ENCODE peak calls at places on chromosomes 2 and 18, in five cellular contexts. V is aorta; Q is pancreas; P is AG04450; Y is CD4-positive, CD25-positive, alpha-beta regulatory T cell. E is an unnamed sample.

GRCh38 chr2:24409700-24410556 is 49.6 kb upstream of the ITSN2 start:
- DNase-seq in V (no peak), Q (peak), P (peak), Y (peak), E (peak)

GRCh38 chr2:100642425-100642824 is 79.6 kb downstream of the PDCL3 start:
- DNase-seq in V (no peak), Q (no peak), P (no peak), Y (no peak), E (no peak)

GRCh38 chr2:207311316-207312005 is 145.7 kb upstream of the KLF7 start:
- DNase-seq in V (no peak), Q (no peak), P (peak), Y (no peak), E (no peak)

GRCh38 chr18:70181015-70181414 is 24.5 kb downstream of the RTTN start:
- DNase-seq in V (no peak), Q (no peak), P (peak), Y (no peak), E (no peak)

GRCh38 chr2:231571810-231572209 is 20.9 kb upstream of the TEX44 start:
- DNase-seq in V (no peak), Q (no peak), P (no peak), Y (no peak), E (no peak)

GRCh38 chr2:167401309-167401708 is 513.0 kb downstream of the XIRP2 start:
- DNase-seq in V (no peak), Q (no peak), P (no peak), Y (no peak), E (no peak)

GRCh38 chr2:101307950-101308431 is 510 bp downstream of the RNF149 start:
- DNase-seq in V (peak), Q (peak), P (no peak), Y (no peak), E (peak)

GRCh38 chr2:185201063-185201462 is 537.5 kb upstream of the FSIP2 start:
- DNase-seq in V (no peak), Q (no peak), P (no peak), Y (no peak), E (no peak)

GRCh38 chr2:160324161-160324768 is 124.2 kb upstream of the ITGB6 start:
- DNase-seq in V (peak), Q (peak), P (no peak), Y (peak), E (peak)

GRCh38 chr2:33491685-33492084 is 15.2 kb downstream of the RASGRP3 start:
- DNase-seq in V (no peak), Q (no peak), P (no peak), Y (no peak), E (no peak)

GRCh38 chr18:53698907-53699306 is 525.6 kb downstream of the MBD2 start:
- DNase-seq in V (no peak), Q (no peak), P (no peak), Y (no peak), E (no peak)

GRCh38 chr2:142140434-142140845 is 9.6 kb upstream of the LRP1B start:
- DNase-seq in V (no peak), Q (no peak), P (no peak), Y (no peak), E (no peak)

GRCh38 chr2:158725496-158725895 is 69.6 kb upstream of the DAPL1 start:
- DNase-seq in V (no peak), Q (no peak), P (no peak), Y (no peak), E (no peak)

GRCh38 chr2:60567919-60568874 is 14.7 kb upstream of the BCL11A start:
- DNase-seq in V (no peak), Q (no peak), P (no peak), Y (no peak), E (no peak)

GRCh38 chr2:170292415-170292814 is 114.5 kb downstream of the MYO3B start:
- DNase-seq in V (no peak), Q (no peak), P (no peak), Y (no peak), E (no peak)

GRCh38 chr2:101120124-101120996 is 30.8 kb downstream of the TBC1D8 start:
- DNase-seq in V (peak), Q (peak), P (no peak), Y (no peak), E (no peak)

GRCh38 chr2:20213651-20214565 is 11.0 kb downstream of the SDC1 start:
- DNase-seq in V (peak), Q (no peak), P (no peak), Y (no peak), E (no peak)

GRCh38 chr2:47344890-47345583 is 57.9 kb upstream of the MSH2 start:
- DNase-seq in V (no peak), Q (peak), P (no peak), Y (no peak), E (no peak)

GRCh38 chr2:174176898-174177297 is 71.4 kb downstream of the OLA1 start:
- DNase-seq in V (no peak), Q (no peak), P (no peak), Y (no peak), E (no peak)

GRCh38 chr2:29388071-29388470 is 272.9 kb downstream of the CLIP4 start:
- DNase-seq in V (no peak), Q (no peak), P (no peak), Y (no peak), E (no peak)

GRCh38 chr2:106858810-106859209 is 27.2 kb downstream of the ST6GAL2 start:
- DNase-seq in V (no peak), Q (no peak), P (no peak), Y (no peak), E (no peak)

DNA sequence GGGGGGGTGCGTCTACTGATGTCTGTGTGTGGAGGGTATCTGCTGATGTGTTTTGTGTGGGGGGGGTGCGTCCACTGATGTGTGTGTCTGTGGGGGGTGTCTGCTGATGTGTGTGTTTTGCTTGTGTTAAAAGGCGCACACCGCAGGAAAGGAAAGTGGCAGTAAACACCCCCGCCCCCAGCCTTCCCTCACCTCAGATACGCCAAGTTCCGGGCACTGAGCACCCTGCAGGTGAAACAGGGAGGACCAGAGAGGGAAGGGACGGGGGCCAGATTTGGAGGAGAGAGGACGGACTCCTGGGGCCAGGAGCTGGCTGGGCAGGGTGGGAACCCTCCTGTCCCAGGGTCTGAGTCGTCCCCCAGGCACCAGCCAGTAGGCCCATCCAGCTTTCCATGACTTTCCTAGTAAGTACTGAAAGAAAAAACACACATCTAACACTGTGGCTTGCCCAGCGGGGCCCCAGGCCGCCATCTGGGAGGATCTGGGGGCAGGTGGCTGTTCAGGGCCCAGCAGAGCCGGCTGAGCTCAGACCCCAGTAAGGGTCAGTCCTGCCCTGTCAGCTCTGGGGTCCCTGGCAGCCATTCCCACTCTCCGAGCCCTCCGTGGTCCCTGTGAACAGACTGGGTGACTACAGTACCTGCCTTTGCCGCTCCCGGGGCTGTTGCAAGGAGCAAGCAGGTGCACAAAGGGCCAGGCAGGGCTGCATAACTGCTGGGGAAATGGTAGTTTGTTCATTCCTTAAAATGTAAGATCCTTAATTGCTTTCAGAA is 126.9 kb downstream of the NFATC1 start:
- DNase-seq in V (peak), Q (no peak), P (no peak), Y (peak), E (peak)
- H3K27ac ChIP-seq in V (no peak), Q (no peak), P (no peak), Y (peak), E (peak)

GRCh38 chr18:23568265-23568664 is 18.0 kb downstream of the NPC1 start:
- DNase-seq in V (no peak), Q (no peak), P (no peak), Y (no peak), E (no peak)

GRCh38 chr18:23568739-23569138 is 17.6 kb downstream of the NPC1 start:
- DNase-seq in V (no peak), Q (no peak), P (no peak), Y (no peak), E (no peak)

GRCh38 chr18:23565916-23566547 is 20.3 kb downstream of the NPC1 start:
- DNase-seq in V (no peak), Q (no peak), P (no peak), Y (no peak), E (no peak)

GRCh38 chr18:23560186-23560585 is 26.1 kb downstream of the NPC1 start:
- DNase-seq in V (no peak), Q (no peak), P (no peak), Y (no peak), E (no peak)

DNA sequence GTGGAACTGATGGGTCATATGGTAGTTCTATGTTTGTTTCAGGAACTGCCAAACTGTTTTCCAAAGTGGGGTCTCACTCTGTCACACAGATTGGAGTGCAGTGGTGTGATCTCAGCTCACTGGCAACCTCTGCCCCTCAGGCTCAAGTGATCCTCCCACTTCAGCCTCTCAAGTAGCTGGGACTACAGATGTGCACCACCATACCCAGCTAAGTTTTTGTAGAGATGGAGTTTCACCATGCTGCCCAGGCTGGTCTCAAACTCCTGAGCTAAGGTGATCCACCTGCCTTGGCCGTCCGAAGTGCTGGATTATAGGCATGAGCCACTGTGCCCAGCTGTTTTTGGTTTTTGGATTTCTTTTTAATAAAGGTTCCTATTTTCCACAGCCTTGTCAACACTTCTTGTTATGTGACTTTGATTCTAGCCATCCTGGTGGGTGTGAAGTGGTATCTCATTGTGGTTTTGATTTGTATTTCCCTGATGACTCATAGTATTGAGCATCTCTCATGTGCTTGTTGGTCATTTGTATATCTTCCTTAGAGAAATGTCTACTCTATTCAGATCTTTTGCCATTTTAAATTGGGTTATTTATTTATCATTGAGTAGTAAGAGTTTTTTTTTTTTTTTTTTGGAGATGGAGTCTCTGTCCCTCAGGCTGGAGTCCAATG is 22.8 kb downstream of the NPC1 start:
- DNase-seq in V (no peak), Q (no peak), P (no peak), Y (no peak), E (peak)
- H3K27ac ChIP-seq in V (no peak), Q (no peak), P (no peak), Y (no peak), E (no peak)

GRCh38 chr2:183022711-183023110 is 15.5 kb downstream of the NCKAP1 start:
- DNase-seq in V (no peak), Q (no peak), P (no peak), Y (no peak), E (no peak)
- H3K27ac ChIP-seq in V (no peak), Q (no peak), P (no peak), Y (no peak), E (no peak)

DNA sequence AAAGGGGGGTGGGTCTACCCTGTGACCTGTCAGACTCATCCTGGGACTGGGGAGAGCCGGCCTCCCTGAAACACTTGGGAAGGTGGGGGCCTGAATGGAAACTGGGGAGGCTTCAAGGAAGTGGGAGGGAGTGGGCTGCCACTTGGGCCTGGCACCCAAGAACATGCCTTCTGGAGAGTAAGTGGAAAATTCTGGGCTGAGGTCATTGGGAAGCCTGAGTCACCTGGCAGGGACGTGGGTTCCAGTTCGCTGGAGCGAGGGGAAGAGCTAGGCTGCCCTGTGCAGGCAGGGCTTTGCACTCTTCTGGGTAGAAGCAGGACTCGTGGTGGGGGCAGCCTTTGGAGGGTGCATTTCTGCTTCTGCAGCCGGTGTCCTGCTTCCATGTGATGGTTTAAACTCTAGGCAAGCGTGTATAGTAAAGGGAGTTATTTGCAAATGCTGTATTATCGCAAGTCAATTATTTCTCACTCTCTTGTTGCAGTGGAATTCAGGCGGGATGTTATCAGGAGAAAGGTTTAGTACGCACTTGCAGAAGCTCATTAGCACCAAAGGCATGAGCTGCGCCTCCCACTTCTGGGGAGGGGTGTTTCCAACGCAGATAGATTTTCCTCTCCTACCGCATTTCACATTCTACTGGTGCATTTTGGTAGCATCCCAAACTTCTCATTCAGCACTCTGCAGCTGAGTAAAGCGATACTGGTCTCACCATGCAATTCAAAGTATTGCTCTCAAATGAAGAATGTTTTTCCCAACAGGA is 3.8 kb downstream of the LRRFIP1 start:
- DNase-seq in V (peak), Q (no peak), P (no peak), Y (no peak), E (no peak)
- H3K27ac ChIP-seq in V (peak), Q (no peak), P (no peak), Y (no peak), E (no peak)

GRCh38 chr2:121212661-121213325 is 72.2 kb downstream of the TFCP2L1 start:
- DNase-seq in V (peak), Q (no peak), P (no peak), Y (no peak), E (no peak)

GRCh38 chr2:121211689-121212151 is 73.3 kb downstream of the TFCP2L1 start:
- DNase-seq in V (no peak), Q (no peak), P (no peak), Y (no peak), E (no peak)

GRCh38 chr2:121213386-121213785 is 71.6 kb downstream of the TFCP2L1 start:
- DNase-seq in V (no peak), Q (no peak), P (no peak), Y (no peak), E (no peak)

GRCh38 chr2:121210691-121211090 is 74.3 kb downstream of the TFCP2L1 start:
- DNase-seq in V (no peak), Q (peak), P (no peak), Y (no peak), E (no peak)

DNA sequence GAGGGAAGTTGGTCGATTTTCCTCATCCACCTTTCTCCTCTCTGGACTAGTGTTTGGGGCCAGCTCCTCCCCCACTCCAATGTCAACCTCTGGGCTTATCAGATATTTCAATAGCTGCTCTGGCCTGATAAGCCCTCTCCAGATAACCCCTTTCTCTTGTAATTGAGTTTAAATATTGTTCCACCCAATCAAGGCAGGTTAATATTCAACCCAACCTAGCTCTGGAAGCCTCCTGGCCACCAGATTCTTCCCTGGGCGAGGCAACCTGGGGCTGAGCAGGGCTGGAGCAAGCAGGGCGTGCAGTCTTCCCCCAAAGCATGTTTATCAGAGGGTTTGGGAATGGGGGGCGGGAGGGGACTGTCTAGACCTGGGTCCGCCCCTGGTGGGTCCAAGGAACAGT is 73.8 kb downstream of the TFCP2L1 start:
- DNase-seq in V (no peak), Q (peak), P (no peak), Y (no peak), E (no peak)
- H3K27ac ChIP-seq in V (no peak), Q (no peak), P (no peak), Y (no peak), E (no peak)

GRCh38 chr2:219876931-219877330 is 249.5 kb downstream of the SLC4A3 start:
- DNase-seq in V (no peak), Q (no peak), P (no peak), Y (no peak), E (no peak)

GRCh38 chr2:219875036-219875435 is 247.6 kb downstream of the SLC4A3 start:
- DNase-seq in V (no peak), Q (no peak), P (no peak), Y (no peak), E (no peak)

GRCh38 chr2:219868635-219869034 is 241.2 kb downstream of the SLC4A3 start:
- DNase-seq in V (no peak), Q (no peak), P (no peak), Y (no peak), E (no peak)

GRCh38 chr2:219870023-219870422 is 242.6 kb downstream of the SLC4A3 start:
- DNase-seq in V (no peak), Q (no peak), P (no peak), Y (no peak), E (no peak)

GRCh38 chr2:219871396-219871795 is 244.0 kb downstream of the SLC4A3 start:
- DNase-seq in V (no peak), Q (no peak), P (no peak), Y (no peak), E (no peak)
- H3K27ac ChIP-seq in V (no peak), Q (no peak), P (no peak), Y (no peak), E (no peak)

GRCh38 chr2:31859959-31860358 is 150.8 kb downstream of the MEMO1 start:
- DNase-seq in V (no peak), Q (no peak), P (no peak), Y (no peak), E (no peak)
- H3K27ac ChIP-seq in V (no peak), Q (no peak), P (no peak), Y (no peak), E (no peak)